ENCODE peak calls at places on chromosomes 3 and 15, in six cellular contexts. Y is heart right ventricle, P is HepG2, M is stomach, O is BJ, G is endothelial cell of umbilical vein. E is an unnamed sample.

GRCh38 chr3:152054315-152054714 is 180.9 kb downstream of the SUCNR1 start:
- DNase-seq in M (no peak), G (no peak), O (no peak), Y (no peak), P (no peak), E (no peak)

GRCh38 chr15:50055333-50056278 is 63.4 kb downstream of the ATP8B4 start:
- DNase-seq in O (peak; percentile 51), P (no peak), Y (peak; percentile 25), G (no peak), M (no peak), E (no peak)

GRCh38 chr3:133970916-133971315 is 58.8 kb downstream of the SLCO2A1 start:
- DNase-seq in O (no peak), P (no peak), G (no peak), M (no peak), Y (no peak), E (no peak)

GRCh38 chr15:87735536-87735935 is 521.0 kb downstream of the NTRK3 start:
- DNase-seq in Y (peak; percentile 8), P (no peak), M (no peak), O (no peak), G (no peak), E (no peak)

GRCh38 chr15:68314563-68314962 is 37.0 kb downstream of the FEM1B start:
- DNase-seq in G (no peak), P (peak; percentile 18), O (no peak), M (peak; percentile 17), Y (no peak), E (no peak)

GRCh38 chr3:142904639-142905441 is 16.0 kb upstream of the PCOLCE2 start:
- DNase-seq in O (no peak), Y (no peak), P (peak; percentile 15), M (peak; percentile 31), G (no peak), E (no peak)

GRCh38 chr15:73873889-73874511 is 636 bp downstream of the TBC1D21 start:
- DNase-seq in P (peak; percentile 52), G (peak; percentile 60), Y (no peak), M (peak; percentile 52), O (no peak), E (peak; percentile 18)

GRCh38 chr3:39752751-39753150 is 56.7 kb upstream of the MYRIP start:
- DNase-seq in Y (no peak), M (no peak), O (no peak), P (no peak), G (peak; percentile 38), E (no peak)

GRCh38 chr15:69474291-69474690 is 21.7 kb downstream of the RPLP1 start:
- DNase-seq in G (peak; percentile 55), P (no peak), Y (no peak), M (no peak), O (no peak), E (no peak)

GRCh38 chr15:82532383-82532990 is 7.8 kb downstream of the RPS17 start:
- DNase-seq in G (no peak), P (no peak), Y (no peak), M (peak; percentile 35), O (no peak), E (no peak)

GRCh38 chr3:17730318-17730967 is 12.0 kb downstream of the TBC1D5 start:
- DNase-seq in M (no peak), P (peak; percentile 15), O (no peak), G (peak; percentile 60), Y (no peak), E (no peak)

DNA sequence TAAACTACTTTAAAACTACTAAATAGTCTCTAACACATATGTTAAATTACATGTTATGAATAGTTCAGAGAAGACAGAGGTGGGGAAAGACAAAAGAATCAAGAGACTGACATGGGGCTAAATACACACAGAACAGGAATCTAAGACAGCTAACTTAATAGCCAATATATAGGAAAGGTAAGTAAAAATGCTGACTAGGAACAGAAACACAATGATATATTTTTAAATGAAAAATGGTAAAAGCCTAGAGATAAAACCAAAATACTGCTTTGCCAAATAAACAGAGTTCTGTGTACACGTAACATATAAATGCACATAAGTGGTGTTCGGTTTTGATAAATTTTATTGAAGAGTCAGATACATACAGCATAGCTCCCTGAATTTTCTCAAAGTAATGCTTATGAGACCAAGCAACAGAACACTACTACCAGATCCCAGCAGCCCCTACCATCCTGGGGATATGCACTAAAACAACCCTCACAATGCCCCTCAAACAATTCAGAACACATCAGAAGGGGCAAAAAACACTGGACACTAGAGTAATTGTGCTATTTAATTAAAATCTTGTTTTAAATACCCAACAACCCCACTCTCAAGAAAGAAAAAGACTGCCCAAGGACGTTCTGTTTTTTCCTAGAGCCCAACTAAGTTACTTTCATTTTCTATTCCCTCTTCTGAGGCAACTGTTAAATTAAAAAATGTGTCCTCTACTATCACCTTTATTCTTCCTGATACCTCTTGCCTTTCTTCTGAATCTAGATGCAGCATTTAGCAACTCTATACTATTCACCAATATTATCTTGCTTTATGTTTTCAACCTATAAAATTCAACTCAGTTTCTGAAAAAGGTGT is 121.1 kb downstream of the ADAM10 start:
- DNase-seq in P (no peak), G (peak; percentile 61), O (no peak), Y (no peak), M (no peak), E (no peak)
- H3K4me3 ChIP-seq in P (no peak overlapping the region), G (no peak overlapping the region), O (peak overlapping the region; percentile 30), Y (peak overlapping the region; percentile 39), M (peak overlapping the region; percentile 31), E (peak overlapping the region; percentile 39)

GRCh38 chr3:187044871-187045552 is 94.3 kb downstream of the RPL39L start:
- DNase-seq in Y (peak; percentile 65), O (no peak), P (no peak), M (peak; percentile 45), G (peak; percentile 90), E (no peak)
- TF ChIP-seq CTCF in Y (no peak), O (no peak), P (no peak), M (no peak), G (no peak), E (no peak)

DNA sequence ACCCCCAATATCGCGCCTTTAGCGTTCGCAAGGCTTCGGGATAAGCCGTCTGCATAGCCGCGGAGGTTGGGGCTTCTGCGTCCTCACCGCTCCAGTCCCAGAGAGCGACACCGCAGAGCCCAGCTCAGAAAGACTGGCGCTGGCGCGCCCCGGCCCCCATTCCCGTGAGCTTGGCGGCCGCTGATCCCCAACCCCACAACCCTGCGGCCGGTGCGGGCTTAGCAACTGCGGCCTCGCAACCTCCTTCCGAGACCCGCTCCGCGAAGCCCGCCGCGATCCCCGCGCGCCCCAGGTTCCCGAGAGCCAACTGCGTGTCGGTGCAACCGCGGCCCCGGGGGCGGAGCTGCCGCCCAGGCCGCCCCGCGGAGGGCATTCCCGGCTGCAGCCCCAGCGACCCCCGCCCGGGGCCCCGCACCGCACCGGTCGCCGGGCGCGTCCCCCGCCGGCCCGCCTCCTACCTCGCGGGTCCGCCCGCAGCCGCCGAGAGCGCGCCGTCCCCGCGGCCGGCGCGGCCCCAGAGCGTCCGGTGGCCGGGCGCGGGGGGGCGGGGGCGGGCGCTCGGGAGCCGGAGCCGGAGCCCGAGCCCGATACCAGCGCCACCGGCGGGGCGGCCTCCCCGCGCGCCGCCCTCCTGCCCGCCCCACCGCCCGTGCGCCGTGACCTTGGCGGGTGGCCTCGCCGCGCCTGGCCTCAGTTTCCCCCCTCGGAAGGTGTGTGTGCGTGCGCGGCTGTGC is 79.4 kb downstream of the IQSEC1 start:
- DNase-seq in Y (no peak), M (peak; percentile 46), G (peak; percentile 19), O (no peak), P (no peak), E (no peak)
- H3K4me3 ChIP-seq in Y (peak overlapping the region; percentile 85), M (peak overlapping the region; percentile 74), G (peak overlapping the region; percentile 49), O (peak overlapping the region; percentile 76), P (peak overlapping the region; percentile 72), E (peak overlapping the region; percentile 78)

GRCh38 chr3:7800006-7800780 is 701.4 kb upstream of the LMCD1 start:
- DNase-seq in G (peak; percentile 34), P (no peak), O (no peak), Y (no peak), M (no peak), E (no peak)
- TF ChIP-seq CTCF in G (peak; percentile 6), P (no peak), O (no peak), Y (peak; percentile 33), M (no peak), E (peak; percentile 37)

DNA sequence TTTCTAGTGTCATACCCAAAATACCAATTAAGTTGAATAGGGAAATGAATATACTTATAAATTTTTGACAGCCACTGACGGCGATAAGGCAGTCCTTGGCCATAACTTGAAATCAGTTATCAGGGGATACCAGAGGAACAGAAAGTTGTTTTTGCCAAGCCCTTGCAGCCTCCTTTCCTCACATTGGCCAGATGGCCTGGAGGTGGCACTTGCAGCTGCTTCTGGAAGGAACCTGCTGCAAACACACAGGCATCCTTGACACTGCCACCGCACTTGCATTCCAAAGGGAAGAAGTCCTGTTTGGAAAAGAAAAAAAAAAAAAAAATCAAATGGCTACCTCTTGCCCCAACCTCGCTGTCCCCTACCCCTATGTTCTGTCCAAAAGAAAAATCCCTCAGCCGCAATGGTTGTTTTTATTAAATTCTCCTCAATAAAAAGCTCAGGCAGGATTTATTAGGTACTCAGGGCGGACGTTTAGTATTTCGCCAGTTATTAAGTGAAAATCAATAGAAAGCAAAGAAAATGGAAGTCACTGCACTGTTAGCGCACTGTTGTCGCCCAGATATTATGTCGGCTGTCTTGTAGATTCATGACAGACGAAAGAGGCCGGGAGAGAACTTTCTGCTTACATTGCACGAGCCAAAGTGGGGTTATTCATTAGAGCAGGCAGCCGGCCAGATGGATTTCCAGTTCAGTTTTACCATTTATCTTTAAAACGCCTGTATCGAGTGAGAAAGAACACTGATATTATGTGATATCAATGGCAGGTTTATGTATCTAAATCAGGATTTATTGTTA is 866.2 kb upstream of the NR2F2 start:
- DNase-seq in P (no peak), M (no peak), G (peak; percentile 87), Y (no peak), O (no peak), E (no peak)
- H3K4me3 ChIP-seq in P (no peak overlapping the region), M (peak overlapping the region; percentile 9), G (no peak overlapping the region), Y (no peak overlapping the region), O (no peak overlapping the region), E (no peak overlapping the region)

DNA sequence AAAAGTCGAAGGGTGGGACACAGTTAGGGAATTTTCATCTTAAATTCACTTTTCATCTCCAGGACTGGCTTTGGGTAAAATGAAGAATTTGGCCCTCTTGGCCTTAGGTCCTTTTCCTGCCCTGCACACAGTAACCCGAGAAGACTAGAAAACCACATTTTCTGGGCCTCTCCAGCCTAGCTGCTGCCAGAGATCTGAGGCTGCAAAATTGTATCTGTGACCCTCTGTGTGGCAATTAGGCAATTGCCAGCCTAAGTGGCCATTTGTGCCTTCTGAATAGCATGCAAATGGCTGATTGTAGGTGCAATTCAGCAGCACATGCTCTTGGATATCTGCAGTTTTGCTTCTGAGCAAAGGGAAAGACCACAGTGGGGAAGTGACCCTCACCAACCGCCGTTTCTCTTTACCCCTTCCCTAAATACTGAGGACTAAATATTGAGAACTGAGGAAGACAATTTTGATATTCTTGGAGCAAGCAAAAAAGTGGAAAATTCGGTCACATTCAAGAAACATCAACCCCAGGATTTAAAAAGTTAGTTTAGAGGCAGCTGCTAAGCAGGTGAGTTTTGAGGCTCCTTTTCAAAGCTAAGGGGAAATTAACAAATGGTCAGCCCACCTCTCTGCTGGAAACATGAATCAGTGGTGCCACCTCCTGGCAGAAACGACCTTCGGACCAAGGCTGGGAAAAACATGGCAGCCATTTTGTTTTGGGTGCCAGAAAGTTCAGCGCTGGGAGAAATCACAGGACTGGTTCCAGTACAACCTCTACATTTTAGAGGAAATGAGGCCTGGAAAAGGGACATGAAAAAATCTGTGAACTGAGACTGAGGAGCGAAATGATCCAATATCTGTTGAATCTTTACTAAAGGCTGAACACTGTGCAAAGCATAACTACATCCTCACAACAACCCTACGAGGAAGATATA is 56.6 kb upstream of the PRTG start:
- DNase-seq in G (peak; percentile 69), O (no peak), P (peak; percentile 46), Y (peak; percentile 17), M (peak; percentile 27), E (no peak)
- TF ChIP-seq CTCF in G (peak; percentile 72), O (peak; percentile 66), P (peak; percentile 86), Y (peak; percentile 45), M (no peak), E (peak; percentile 93)